ENCODE peak calls at places on chromosome 20, in six cellular contexts. Q is effector memory CD8-positive, alpha-beta T cell; O is naive thymus-derived CD4-positive, alpha-beta T cell; D is CD4-positive, CD25-positive, alpha-beta regulatory T cell; T is NCI-H1105 treated with DMSO at 0.1 percent for 48 hours; U is posterior vena cava. A is an unnamed sample.

GRCh38 chr20:43375586-43375985 is 82.1 kb upstream of the SRSF6 start:
- DNase-seq in Q (no peak), O (no peak), D (no peak), T (no peak), U (no peak), A (no peak)

GRCh38 chr20:59559024-59559817 is 45.1 kb upstream of the PHACTR3 start:
- DNase-seq in Q (no peak), O (no peak), D (no peak), T (no peak), U (no peak), A (no peak)

GRCh38 chr20:7851031-7851490 is 89.2 kb downstream of the HAO1 start:
- DNase-seq in Q (no peak), O (no peak), D (no peak), T (no peak), U (no peak), A (no peak)

GRCh38 chr20:16020971-16021370 is 552.3 kb downstream of the KIF16B start:
- DNase-seq in Q (no peak), O (no peak), D (no peak), T (no peak), U (no peak), A (peak)

GRCh38 chr20:45863543-45864470 is 6.4 kb downstream of the ZSWIM3 start:
- DNase-seq in Q (no peak), O (no peak), D (no peak), T (no peak), U (no peak), A (no peak)

GRCh38 chr20:33645072-33645358 is 17.1 kb upstream of the C20orf144 start:
- DNase-seq in Q (no peak), O (no peak), D (no peak), T (no peak), U (no peak), A (no peak)

GRCh38 chr20:31604567-31605030 is 490 bp upstream of the ID1 start:
- DNase-seq in Q (no peak), O (peak), D (no peak), T (no peak), U (no peak), A (no peak)

GRCh38 chr20:36277546-36277945 is 28.6 kb upstream of the DLGAP4 start:
- DNase-seq in Q (no peak), O (no peak), D (no peak), T (no peak), U (no peak), A (no peak)

GRCh38 chr20:53609501-53610445 is 16.1 kb upstream of the ZNF217 start:
- DNase-seq in Q (peak), O (peak), D (peak), T (peak), U (no peak), A (peak)

GRCh38 chr20:3172933-3173581 is at the start of gene LZTS3:
- DNase-seq in Q (peak), O (peak), D (peak), T (peak), U (peak), A (peak)

GRCh38 chr20:36279776-36280175 is 26.4 kb upstream of the DLGAP4 start:
- DNase-seq in Q (no peak), O (no peak), D (no peak), T (no peak), U (peak), A (no peak)

GRCh38 chr20:48196486-48196885 is 411.2 kb upstream of the SULF2 start:
- DNase-seq in Q (no peak), O (no peak), D (no peak), T (no peak), U (peak), A (no peak)

GRCh38 chr20:5041433-5041832 is 40.1 kb upstream of the SLC23A2 start:
- DNase-seq in Q (no peak), O (no peak), D (no peak), T (no peak), U (peak), A (no peak)

GRCh38 chr20:47791084-47791599 is 5.9 kb upstream of the SULF2 start:
- DNase-seq in Q (no peak), O (no peak), D (no peak), T (no peak), U (no peak), A (no peak)

GRCh38 chr20:49009899-49010631 is 36.0 kb upstream of the CSE1L start:
- DNase-seq in Q (no peak), O (no peak), D (no peak), T (no peak), U (no peak), A (no peak)

GRCh38 chr20:25249198-25249931 is 1.5 kb downstream of the PYGB start:
- DNase-seq in Q (no peak), O (no peak), D (no peak), T (peak), U (no peak), A (no peak)

GRCh38 chr20:64065973-64066341 is 3.0 kb downstream of the TCEA2 start:
- DNase-seq in Q (peak), O (peak), D (no peak), T (no peak), U (no peak), A (peak)

GRCh38 chr20:16397053-16397452 is 176.2 kb downstream of the KIF16B start:
- DNase-seq in Q (no peak), O (no peak), D (no peak), T (no peak), U (peak), A (no peak)

GRCh38 chr20:51961964-51962761 is 159.8 kb upstream of the SALL4 start:
- DNase-seq in Q (no peak), O (no peak), D (no peak), T (no peak), U (no peak), A (no peak)

GRCh38 chr20:49112596-49113274 is 66.6 kb downstream of the CSE1L start:
- DNase-seq in Q (no peak), O (no peak), D (no peak), T (no peak), U (no peak), A (no peak)

GRCh38 chr20:62029296-62029695 is 36.4 kb downstream of the TAF4 start:
- DNase-seq in Q (no peak), O (no peak), D (no peak), T (no peak), U (no peak), A (no peak)

GRCh38 chr20:44288252-44288651 is 22.8 kb downstream of the FITM2 start:
- DNase-seq in Q (no peak), O (no peak), D (no peak), T (no peak), U (no peak), A (no peak)

GRCh38 chr20:58883243-58883691 is 30.8 kb downstream of the GNAS start:
- DNase-seq in Q (no peak), O (no peak), D (no peak), T (no peak), U (no peak), A (no peak)

GRCh38 chr20:44997171-44997570 is 30.9 kb downstream of the STK4 start:
- DNase-seq in Q (no peak), O (no peak), D (no peak), T (no peak), U (no peak), A (no peak)

GRCh38 chr20:49622243-49622642 is 54.3 kb upstream of the PTGIS start:
- DNase-seq in Q (no peak), O (no peak), D (no peak), T (no peak), U (no peak), A (no peak)

GRCh38 chr20:31808481-31808880 is 10.7 kb upstream of the MYLK2 start:
- DNase-seq in Q (no peak), O (no peak), D (no peak), T (no peak), U (no peak), A (no peak)

GRCh38 chr20:48823960-48824497 is 3.8 kb downstream of the PREX1 start:
- DNase-seq in Q (peak), O (no peak), D (peak), T (no peak), U (no peak), A (no peak)

GRCh38 chr20:25040438-25040831 is 17.5 kb downstream of the ACSS1 start:
- DNase-seq in Q (no peak), O (no peak), D (no peak), T (no peak), U (no peak), A (no peak)

GRCh38 chr20:63002511-63002910 is 4.3 kb downstream of the BHLHE23 start:
- DNase-seq in Q (no peak), O (no peak), D (no peak), T (no peak), U (no peak), A (no peak)

GRCh38 chr20:38450412-38450975 is 15.4 kb upstream of the SNHG17 start:
- DNase-seq in Q (no peak), O (no peak), D (no peak), T (no peak), U (peak), A (no peak)

GRCh38 chr20:59821788-59822187 is 111.6 kb downstream of the SYCP2 start:
- DNase-seq in Q (no peak), O (no peak), D (no peak), T (no peak), U (no peak), A (no peak)